ENCODE peak calls at places on chromosomes 4 and X, in six cellular contexts. Q, S, V, T, L and P are unnamed samples.

GRCh38 chrX:16603822-16604221 is 46.1 kb upstream of the S100G start:
- DNase-seq in Q (no peak), V (no peak), T (no peak), S (no peak), L (no peak), P (peak; percentile 11)

GRCh38 chr4:120017939-120018692 is 48.5 kb downstream of the MAD2L1 start:
- DNase-seq in Q (no peak), T (no peak), L (no peak), V (no peak), S (no peak), P (no peak)

GRCh38 chrX:37701588-37701987 is 16.0 kb downstream of the XK start:
- DNase-seq in L (no peak), V (no peak), T (no peak), S (no peak), Q (no peak), P (no peak)

GRCh38 chr4:73021634-73022033 is 47.9 kb downstream of the COX18 start:
- DNase-seq in T (no peak), V (no peak), S (peak; percentile 31), L (no peak), Q (peak; percentile 25), P (no peak)

GRCh38 chr4:46844325-46844917 is 64.6 kb downstream of the COX7B2 start:
- DNase-seq in T (no peak), V (no peak), L (no peak), Q (peak; percentile 38), S (peak; percentile 61), P (peak; percentile 23)

GRCh38 chrX:139049455-139049854 is 337.9 kb upstream of the FGF13 start:
- DNase-seq in V (no peak), S (no peak), Q (no peak), T (no peak), L (no peak), P (no peak)

GRCh38 chrX:71181910-71182799 is 37.5 kb downstream of the NLGN3 start:
- DNase-seq in L (peak; percentile 86), T (peak; percentile 94), Q (peak; percentile 95), V (peak; percentile 90), S (peak; percentile 96), P (peak; percentile 79)

GRCh38 chrX:140817943-140818342 is 108.4 kb downstream of the LINC00632 start:
- DNase-seq in T (no peak), V (no peak), Q (no peak), S (peak; percentile 41), L (no peak), P (no peak)

GRCh38 chr4:149896428-149896827 is 80.8 kb upstream of the IQCM start:
- DNase-seq in L (no peak), V (no peak), Q (no peak), S (peak; percentile 55), T (no peak), P (no peak)

GRCh38 chr4:138300616-138301015 is 58.5 kb upstream of the SLC7A11 start:
- DNase-seq in Q (no peak), V (no peak), S (peak; percentile 41), L (no peak), T (no peak), P (no peak)

GRCh38 chr4:17528526-17529165 is 13.7 kb downstream of the CLRN2 start:
- DNase-seq in L (no peak), S (no peak), Q (no peak), V (no peak), T (no peak), P (no peak)

GRCh38 chrX:51456814-51457213 is 39.6 kb downstream of the NUDT11 start:
- DNase-seq in S (no peak), V (no peak), Q (no peak), T (no peak), L (no peak), P (no peak)

GRCh38 chr4:173990879-173991231 is 292.6 kb downstream of the FBXO8 start:
- DNase-seq in S (no peak), Q (no peak), L (no peak), T (peak; percentile 90), V (no peak), P (no peak)

GRCh38 chr4:183256756-183257385 is 63.2 kb downstream of the CLDN22 start:
- DNase-seq in L (no peak), V (peak; percentile 71), S (peak; percentile 54), T (peak; percentile 73), Q (no peak), P (peak; percentile 23)

GRCh38 chr4:92232566-92232965 is 71.2 kb upstream of the GRID2 start:
- DNase-seq in S (peak; percentile 22), T (no peak), L (no peak), V (no peak), Q (no peak), P (no peak)

GRCh38 chr4:95742179-95742578 is 97.7 kb upstream of the PDHA2 start:
- DNase-seq in V (no peak), T (no peak), L (no peak), Q (no peak), S (no peak), P (no peak)

GRCh38 chrX:17547658-17548057 is 172.7 kb downstream of the NHS start:
- DNase-seq in T (peak; percentile 78), V (peak; percentile 64), S (peak; percentile 91), L (no peak), Q (no peak), P (no peak)

GRCh38 chrX:134798472-134798871 is 140.2 kb upstream of the PLAC1 start:
- DNase-seq in V (no peak), T (no peak), S (no peak), Q (no peak), L (no peak), P (no peak)

GRCh38 chrX:147183161-147183560 is 368.6 kb upstream of the CXorf51A start:
- DNase-seq in Q (no peak), L (no peak), T (no peak), V (no peak), S (no peak), P (no peak)

GRCh38 chr4:165757426-165757825 is 115.6 kb upstream of the TLL1 start:
- DNase-seq in V (no peak), T (no peak), Q (no peak), L (no peak), S (no peak), P (no peak)

GRCh38 chr4:26131711-26132110 is 189.1 kb upstream of the RBPJ start:
- DNase-seq in V (no peak), L (no peak), T (no peak), Q (no peak), S (no peak), P (peak; percentile 33)

GRCh38 chr4:158410272-158410671 is 111.4 kb upstream of the RXFP1 start:
- DNase-seq in T (no peak), V (no peak), Q (no peak), S (peak; percentile 22), L (no peak), P (no peak)

GRCh38 chr4:67883463-67883862 is 339 bp downstream of the TMPRSS11D start:
- DNase-seq in Q (no peak), S (no peak), T (no peak), L (no peak), V (no peak), P (no peak)

GRCh38 chrX:9555354-9555753 is 90.5 kb downstream of the TBL1X start:
- DNase-seq in L (no peak), S (peak; percentile 36), V (no peak), T (no peak), Q (no peak), P (no peak)

GRCh38 chr4:152454398-152455011 is 81.4 kb downstream of the FBXW7 start:
- DNase-seq in L (no peak), T (no peak), Q (no peak), S (peak; percentile 46), V (no peak), P (no peak)

GRCh38 chr4:22237155-22237751 is 278.6 kb downstream of the ADGRA3 start:
- DNase-seq in S (peak; percentile 13), V (no peak), Q (peak; percentile 40), L (no peak), T (no peak), P (peak; percentile 11)

GRCh38 chr4:158754385-158755180 is 14.2 kb upstream of the FNIP2 start:
- DNase-seq in V (no peak), Q (no peak), S (peak; percentile 70), L (no peak), T (no peak), P (no peak)

GRCh38 chrX:105190252-105190853 is 30.1 kb downstream of the TEX13A start:
- DNase-seq in T (no peak), S (peak; percentile 6), Q (no peak), V (no peak), L (no peak), P (no peak)

GRCh38 chr4:48909697-48910096 is 3.1 kb upstream of the OCIAD2 start:
- DNase-seq in S (peak; percentile 99), Q (peak; percentile 33), V (peak; percentile 80), T (no peak), L (no peak), P (peak; percentile 49)

GRCh38 chrX:122246937-122247336 is 937.1 kb upstream of the GRIA3 start:
- DNase-seq in S (no peak), V (no peak), T (no peak), Q (no peak), L (no peak), P (no peak)
- H3K9me3 ChIP-seq in S (no peaks in the 10 kb centered on the region), V (no peaks in the 10 kb centered on the region), T (no peaks in the 10 kb centered on the region), Q (no peaks in the 10 kb centered on the region), L (no peaks in the 10 kb centered on the region), P (no peaks in the 10 kb centered on the region)

DNA sequence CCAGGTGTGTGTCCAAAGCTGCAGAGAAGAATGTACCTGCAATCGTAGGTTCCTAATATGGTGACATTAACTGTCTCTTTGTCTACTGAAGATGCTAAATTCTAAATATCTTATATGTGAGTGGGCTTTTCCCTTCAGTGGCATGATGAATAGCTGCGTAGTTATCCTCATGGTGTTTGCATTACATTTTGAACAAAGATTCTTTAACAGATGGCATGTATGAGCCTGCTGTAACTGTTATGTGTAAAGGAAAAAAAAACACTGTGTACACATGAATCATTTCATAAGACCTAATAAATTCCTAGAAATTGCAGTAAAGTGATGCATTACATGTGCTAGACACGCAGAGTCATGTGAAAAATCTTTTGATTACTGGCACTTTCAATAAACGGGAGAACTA is 288.0 kb downstream of the SH2D1A start:
- DNase-seq in T (no peak), V (no peak), S (no peak), Q (no peak), L (no peak), P (no peak)
- H3K9me3 ChIP-seq in T (no peaks in the 10 kb centered on the region), V (no peaks in the 10 kb centered on the region), S (no peaks in the 10 kb centered on the region), Q (no peaks in the 10 kb centered on the region), L (no peaks in the 10 kb centered on the region), P (no peaks in the 10 kb centered on the region)

DNA sequence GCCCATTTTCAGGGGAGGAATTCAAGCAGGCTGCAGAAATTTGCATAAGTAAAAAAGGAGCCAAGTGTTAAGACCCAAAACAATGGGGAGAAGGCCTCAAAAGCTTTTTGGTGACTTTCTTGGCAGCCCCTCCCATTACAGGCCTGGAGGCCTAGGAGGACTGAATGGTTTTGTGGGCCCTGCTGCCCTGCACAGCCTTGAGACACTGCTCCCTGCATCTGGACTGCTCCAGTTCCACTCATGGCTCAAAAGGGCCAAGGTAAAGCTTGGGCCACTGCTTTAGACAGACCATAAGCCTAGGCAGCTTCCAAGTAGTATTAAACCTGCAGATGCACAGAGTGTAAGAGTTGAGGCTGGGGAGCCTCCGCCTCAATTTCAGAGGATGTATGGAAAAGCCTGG is 501.6 kb downstream of the MID1IP1 start:
- DNase-seq in L (no peak), V (no peak), T (no peak), S (no peak), Q (no peak), P (no peak)
- H3K9me3 ChIP-seq in L (no peaks in the 10 kb centered on the region), V (no peaks in the 10 kb centered on the region), T (no peaks in the 10 kb centered on the region), S (peaks cover 10% of the 10 kb centered on the region), Q (peaks cover 27% of the 10 kb centered on the region), P (peaks cover 11% of the 10 kb centered on the region)

DNA sequence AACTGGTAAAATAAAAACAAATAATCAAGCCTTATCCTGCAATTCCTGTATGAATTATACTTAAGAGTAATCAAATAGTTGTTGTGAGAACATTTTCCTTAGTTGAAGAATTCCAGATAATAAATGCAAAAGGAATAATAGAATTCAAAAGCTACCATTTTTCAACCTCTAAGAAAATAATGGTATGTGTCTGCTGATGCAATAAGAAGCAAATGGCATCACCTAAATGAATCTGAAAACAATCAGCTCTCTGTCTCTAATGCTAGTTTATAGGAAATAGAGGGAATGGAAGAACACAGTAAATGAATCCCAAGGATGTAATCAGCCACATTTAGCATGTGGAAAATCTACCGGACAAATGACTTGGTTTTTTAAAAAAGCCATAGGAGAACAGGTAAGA is 115.1 kb downstream of the DCHS2 start:
- DNase-seq in S (no peak), L (no peak), V (no peak), T (no peak), Q (no peak), P (no peak)
- H3K9me3 ChIP-seq in S (no peaks in the 10 kb centered on the region), L (no peaks in the 10 kb centered on the region), V (peaks cover 2% of the 10 kb centered on the region), T (no peaks in the 10 kb centered on the region), Q (no peaks in the 10 kb centered on the region), P (no peaks in the 10 kb centered on the region)